ENCODE peak calls at places on chromosomes 4 and X, in four cellular contexts. F is IMR-90, Z is trophoblast cell, B is mesenchymal stem cell. V is an unnamed sample. For H3K36me3, the result is how much of the 10 kb centered on the place peaks cover.

GRCh38 chr4:118356731-118357130 is 3.9 kb upstream of the PRSS12 start:
- DNase-seq in F (peak), Z (no peak), B (no peak), V (no peak)

GRCh38 chrX:103253608-103254007 is 1.3 kb downstream of the TCEAL8 start:
- DNase-seq in F (no peak), Z (peak), B (peak), V (no peak)

GRCh38 chrX:124493984-124494383 is 147.6 kb downstream of the SH2D1A start:
- DNase-seq in F (no peak), Z (no peak), B (no peak), V (no peak)

GRCh38 chr4:186191266-186192067 is at the start of gene CYP4V2:
- DNase-seq in F (peak), Z (peak), B (peak), V (peak)

GRCh38 chrX:13223868-13224555 is 95.8 kb downstream of the ATXN3L start:
- DNase-seq in F (peak), Z (peak), B (peak), V (no peak)

GRCh38 chr4:162706051-162706450 is 460.6 kb downstream of the NAF1 start:
- DNase-seq in F (no peak), Z (no peak), B (no peak), V (no peak)

GRCh38 chr4:165461176-165461835 is 82.5 kb downstream of the CPE start:
- DNase-seq in F (peak), Z (peak), B (peak), V (no peak)

GRCh38 chrX:123339201-123339905 is 155.3 kb downstream of the GRIA3 start:
- DNase-seq in F (no peak), Z (no peak), B (peak), V (no peak)

GRCh38 chrX:41559235-41559634 is 112.1 kb downstream of the NYX start:
- DNase-seq in F (no peak), Z (peak), B (no peak), V (no peak)

GRCh38 chr4:150070464-150071170 is 7.6 kb upstream of the DCLK2 start:
- DNase-seq in F (no peak), Z (no peak), B (peak), V (no peak)

DNA sequence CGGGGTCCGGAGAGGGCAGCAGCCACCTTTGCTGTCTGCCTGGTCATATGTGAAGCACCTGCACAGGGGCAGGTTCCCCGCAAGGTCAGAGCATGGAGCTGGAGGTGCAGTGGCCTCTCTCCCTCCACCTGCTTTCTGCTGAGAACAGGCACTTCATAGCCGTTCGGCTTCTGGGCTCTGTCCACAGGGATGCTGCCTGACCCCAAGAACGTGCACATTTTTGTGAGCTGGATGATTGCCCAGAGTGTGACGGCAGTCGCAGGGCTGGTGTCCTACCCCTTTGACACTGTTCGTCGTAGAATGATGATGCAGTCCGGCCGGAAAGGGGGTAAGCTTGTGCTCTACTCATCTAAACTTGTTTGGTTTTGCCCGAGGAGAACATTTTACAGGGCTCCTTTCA is 2.5 kb downstream of the SLC25A4 start:
- DNase-seq in F (no peak), Z (no peak), B (no peak), V (no peak)
- H2AK5ac ChIP-seq in F (no peak), Z (no peak), B (no peak), V (no peak)

GRCh38 chr4:169185133-169185956 is 85.4 kb downstream of the SH3RF1 start:
- DNase-seq in F (no peak), Z (peak), B (no peak), V (no peak)
- H3K27ac ChIP-seq in F (no peak), Z (no peak), B (no peak), V (peak)

DNA sequence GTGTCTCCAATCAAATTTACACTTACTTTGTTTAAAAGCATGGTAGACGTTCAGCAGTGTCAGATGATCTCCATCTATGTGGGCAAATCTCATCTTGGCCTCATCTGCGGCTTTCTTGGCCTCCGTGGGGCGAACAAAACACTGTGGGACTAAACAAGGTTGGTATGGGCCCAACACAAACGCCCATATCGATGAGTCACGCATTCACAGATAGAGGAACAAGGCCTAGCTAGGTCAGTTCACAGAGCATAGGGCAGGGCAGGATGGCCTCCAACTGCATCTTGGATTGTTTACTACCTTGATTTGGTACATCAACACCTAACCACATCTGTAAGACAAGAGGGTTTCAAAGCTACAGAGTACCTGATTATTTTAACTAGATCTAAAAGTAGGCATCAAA is 47.3 kb downstream of the DHX15 start:
- DNase-seq in F (no peak), Z (no peak), B (no peak), V (no peak)
- H3K36me3 ChIP-seq in F (under half), Z (under half), B (under half), V (under half)

DNA sequence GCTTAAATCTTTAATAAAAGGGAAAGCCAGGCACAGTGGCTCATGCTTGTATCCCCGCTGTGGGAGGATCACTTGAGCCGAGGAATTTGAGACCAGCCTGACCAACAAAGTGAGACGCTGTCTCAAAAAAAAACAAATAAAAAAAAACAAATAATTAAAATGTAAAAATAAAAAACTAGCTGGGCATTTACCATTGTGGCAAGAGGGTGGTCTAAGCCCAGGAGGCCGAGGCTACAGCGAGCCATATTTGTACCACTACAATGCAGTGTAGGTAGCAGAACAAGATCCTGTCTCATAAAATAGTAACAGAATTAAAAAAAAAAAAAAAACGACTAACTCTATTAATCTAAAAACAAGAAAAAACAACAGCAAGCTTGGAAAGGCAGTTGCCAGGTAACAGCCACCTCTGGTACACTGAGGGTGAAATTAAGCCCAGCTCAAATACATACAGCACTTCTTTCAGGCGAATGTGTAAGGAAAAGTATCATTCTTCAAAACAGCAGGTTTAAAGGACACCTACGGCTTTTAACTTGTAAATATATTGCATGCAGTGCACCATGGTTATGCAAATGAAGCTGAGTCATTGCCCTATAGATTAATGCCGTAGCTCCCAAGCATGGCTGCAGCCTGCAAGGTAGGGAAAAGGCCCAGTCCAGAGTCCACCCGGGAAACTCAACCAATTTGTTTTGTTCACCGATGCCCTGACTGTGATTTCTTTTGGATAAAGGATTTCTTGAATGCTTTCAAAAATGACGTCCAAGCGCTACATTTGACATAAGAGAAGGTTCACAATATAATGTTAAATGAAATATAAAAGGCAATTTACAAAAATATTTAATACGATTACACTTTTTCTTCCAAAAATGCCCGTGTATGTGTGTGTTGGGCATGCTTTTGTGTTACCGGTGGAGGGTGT is 14.5 kb upstream of the TXLNG start:
- DNase-seq in F (peak), Z (peak), B (peak), V (peak)
- H2AK5ac ChIP-seq in F (no peak), Z (no peak), B (no peak), V (no peak)

DNA sequence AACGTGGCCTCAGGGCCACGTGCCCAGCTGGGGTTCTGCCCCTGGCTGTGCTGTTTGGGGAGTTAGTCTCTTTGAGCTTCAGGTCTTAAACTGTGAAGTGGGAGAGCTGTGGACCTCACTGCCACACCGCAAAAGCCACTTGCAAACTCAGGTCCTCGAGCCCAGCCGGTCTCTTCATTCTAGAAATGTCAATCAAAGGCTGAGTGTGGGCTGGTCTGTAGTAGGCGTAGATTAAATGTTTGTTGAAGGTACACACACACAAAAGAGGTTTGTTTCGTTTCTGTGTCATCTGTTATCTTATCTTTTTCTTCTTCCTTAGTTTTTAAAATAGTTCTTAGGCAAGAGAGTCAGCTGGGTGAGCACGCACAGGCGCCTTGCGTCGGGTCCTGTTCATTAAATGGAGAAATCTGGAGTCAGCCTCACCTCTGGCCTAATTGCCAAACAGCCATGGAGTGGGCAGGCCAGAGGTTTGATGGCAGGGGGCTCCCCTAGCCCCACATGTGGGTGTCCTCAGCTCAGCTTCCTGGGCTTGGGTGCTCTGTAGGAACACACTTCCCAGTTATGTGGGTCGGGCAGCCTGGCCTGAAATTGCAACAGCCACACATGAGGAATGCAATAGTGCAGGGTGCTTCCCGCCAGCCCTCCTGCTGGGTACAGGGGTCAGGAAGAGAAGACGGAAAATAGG is 823 bp upstream of the PSAPL1 start:
- DNase-seq in F (no peak), Z (peak), B (no peak), V (no peak)
- H3K27ac ChIP-seq in F (no peak), Z (no peak), B (no peak), V (no peak)